ENCODE peak calls at places on chromosomes 7 and 10, in six cellular contexts. F is T-helper 2 cell, M is fibroblast of mammary gland, H is fibroblast of the aortic adventitia, W is endothelial cell, J is renal cortical epithelial cell. P is an unnamed sample.

GRCh38 chr10:13668126-13668525 is 81.4 kb downstream of the PRPF18 start:
- DNase-seq in F (no peak), M (no peak), H (no peak), W (no peak), J (no peak), P (no peak)

GRCh38 chr7:128021361-128021760 is 9.9 kb downstream of the LRRC4 start:
- DNase-seq in F (no peak), M (peak; percentile 52), H (no peak), W (no peak), J (peak; percentile 89), P (no peak)

GRCh38 chr7:113209449-113210203 is 91.3 kb upstream of the SMIM30 start:
- DNase-seq in F (no peak), M (peak; percentile 59), H (no peak), W (no peak), J (peak; percentile 64), P (no peak)

GRCh38 chr10:71354771-71355170 is 35.7 kb downstream of the SLC29A3 start:
- DNase-seq in F (no peak), M (peak; percentile 11), H (no peak), W (no peak), J (no peak), P (no peak)

GRCh38 chr7:151045967-151046366 is 2.4 kb upstream of the ASIC3 start:
- DNase-seq in F (no peak), M (no peak), H (no peak), W (no peak), J (no peak), P (no peak)

GRCh38 chr7:64630496-64630895 is 35.4 kb upstream of the ZNF107 start:
- DNase-seq in F (no peak), M (peak; percentile 7), H (peak; percentile 10), W (no peak), J (peak; percentile 4), P (no peak)

GRCh38 chr7:129388353-129389098 is 45.7 kb upstream of the STRIP2 start:
- DNase-seq in F (no peak), M (no peak), H (no peak), W (no peak), J (no peak), P (no peak)

GRCh38 chr7:42831051-42831952 is 80.6 kb downstream of the C7orf25 start:
- DNase-seq in F (no peak), M (peak; percentile 56), H (peak; percentile 67), W (peak; percentile 28), J (peak; percentile 40), P (no peak)

GRCh38 chr7:134963031-134963430 is 23.3 kb upstream of the AGBL3 start:
- DNase-seq in F (no peak), M (no peak), H (peak; percentile 53), W (no peak), J (no peak), P (no peak)

P was measured in KG1.